ENCODE peak calls at places on chromosomes 13 and 19, in eight cellular contexts. One of them, this sample, is unnamed.

GRCh38 chr19:6023936-6024335 is 46.0 kb upstream of the RANBP3 start:
- DNase-seq in Calu3: no peak
- DNase-seq in neural crest cell: no peak
- DNase-seq in cardiac fibroblast: no peak
- DNase-seq in fibroblast of lung: no peak
- DNase-seq in stimulated activated CD8-positive, alpha-beta memory T cell treated with anti-CD3 and anti-CD28 coated beads, Interleukin-7, amount 100 ng/mL, for 1 hour: no peak
- DNase-seq in MG63: no peak
- DNase-seq in cerebellar nuclear complex: no peak
- DNase-seq in this sample: no peak

GRCh38 chr13:30623392-30623791 is 5.7 kb downstream of the USPL1 start:
- DNase-seq in neural crest cell: no peak
- DNase-seq in cardiac fibroblast: peak; percentile 70
- DNase-seq in stimulated activated CD8-positive, alpha-beta memory T cell treated with anti-CD3 and anti-CD28 coated beads, Interleukin-7, amount 100 ng/mL, for 1 hour: no peak
- DNase-seq in fibroblast of lung: no peak
- DNase-seq in MG63: no peak
- DNase-seq in cerebellar nuclear complex: no peak
- DNase-seq in Calu3: no peak
- DNase-seq in this sample: no peak

GRCh38 chr13:76012091-76012721 is 376.1 kb downstream of the LMO7 start:
- DNase-seq in fibroblast of lung: no peak
- DNase-seq in cerebellar nuclear complex: no peak
- DNase-seq in Calu3: no peak
- DNase-seq in stimulated activated CD8-positive, alpha-beta memory T cell treated with anti-CD3 and anti-CD28 coated beads, Interleukin-7, amount 100 ng/mL, for 1 hour: no peak
- DNase-seq in cardiac fibroblast: peak; percentile 35
- DNase-seq in MG63: no peak
- DNase-seq in neural crest cell: no peak
- DNase-seq in this sample: no peak

GRCh38 chr13:23680836-23681235 is 110.6 kb downstream of the TNFRSF19 start:
- DNase-seq in neural crest cell: no peak
- DNase-seq in MG63: no peak
- DNase-seq in fibroblast of lung: no peak
- DNase-seq in cardiac fibroblast: no peak
- DNase-seq in stimulated activated CD8-positive, alpha-beta memory T cell treated with anti-CD3 and anti-CD28 coated beads, Interleukin-7, amount 100 ng/mL, for 1 hour: no peak
- DNase-seq in cerebellar nuclear complex: no peak
- DNase-seq in Calu3: no peak
- DNase-seq in this sample: no peak

GRCh38 chr19:6423499-6424189 is 967 bp downstream of the KHSRP start:
- DNase-seq in cerebellar nuclear complex: no peak
- DNase-seq in Calu3: peak; percentile 34
- DNase-seq in neural crest cell: peak; percentile 45
- DNase-seq in fibroblast of lung: peak; percentile 37
- DNase-seq in MG63: peak; percentile 37
- DNase-seq in stimulated activated CD8-positive, alpha-beta memory T cell treated with anti-CD3 and anti-CD28 coated beads, Interleukin-7, amount 100 ng/mL, for 1 hour: no peak
- DNase-seq in cardiac fibroblast: peak; percentile 63
- DNase-seq in this sample: peak; percentile 24

GRCh38 chr19:35013047-35013819 is 13.1 kb downstream of the GRAMD1A start:
- DNase-seq in stimulated activated CD8-positive, alpha-beta memory T cell treated with anti-CD3 and anti-CD28 coated beads, Interleukin-7, amount 100 ng/mL, for 1 hour: peak; percentile 69
- DNase-seq in Calu3: peak; percentile 86
- DNase-seq in neural crest cell: peak; percentile 85
- DNase-seq in fibroblast of lung: peak; percentile 58
- DNase-seq in MG63: peak; percentile 57
- DNase-seq in cardiac fibroblast: peak; percentile 82
- DNase-seq in cerebellar nuclear complex: no peak
- DNase-seq in this sample: no peak

GRCh38 chr13:33611016-33611805 is 206.7 kb upstream of the RFC3 start:
- DNase-seq in cerebellar nuclear complex: no peak
- DNase-seq in Calu3: no peak
- DNase-seq in stimulated activated CD8-positive, alpha-beta memory T cell treated with anti-CD3 and anti-CD28 coated beads, Interleukin-7, amount 100 ng/mL, for 1 hour: no peak
- DNase-seq in fibroblast of lung: peak; percentile 88
- DNase-seq in neural crest cell: peak; percentile 36
- DNase-seq in MG63: peak; percentile 93
- DNase-seq in cardiac fibroblast: peak; percentile 95
- DNase-seq in this sample: peak; percentile 89

GRCh38 chr13:110562696-110563462 is 1.4 kb upstream of the RAB20 start:
- DNase-seq in cardiac fibroblast: no peak
- DNase-seq in Calu3: no peak
- DNase-seq in MG63: no peak
- DNase-seq in neural crest cell: no peak
- DNase-seq in stimulated activated CD8-positive, alpha-beta memory T cell treated with anti-CD3 and anti-CD28 coated beads, Interleukin-7, amount 100 ng/mL, for 1 hour: no peak
- DNase-seq in fibroblast of lung: no peak
- DNase-seq in cerebellar nuclear complex: no peak
- DNase-seq in this sample: no peak

GRCh38 chr13:42211704-42212103 is 60.2 kb upstream of the AKAP11 start:
- DNase-seq in neural crest cell: no peak
- DNase-seq in cardiac fibroblast: no peak
- DNase-seq in cerebellar nuclear complex: no peak
- DNase-seq in fibroblast of lung: peak; percentile 12
- DNase-seq in MG63: peak; percentile 44
- DNase-seq in stimulated activated CD8-positive, alpha-beta memory T cell treated with anti-CD3 and anti-CD28 coated beads, Interleukin-7, amount 100 ng/mL, for 1 hour: no peak
- DNase-seq in Calu3: no peak
- DNase-seq in this sample: no peak

This sample was measured in pons.